ENCODE peak calls at places on chromosome 2, in nine cellular contexts. R is activated naive CD4-positive, alpha-beta T cell treated with Interleukin-2 at 50 U/mL for 16 hours; K is heart left ventricle; X is D341Med; I is stimulated activated naive B cell treated with anti-CD40 and anti-IgM and Interleukin-4, amounts not matched to agents 10 μg/mL and 1 μg/mL and 100 μg/mL, for 72 hours; O is mesenteric fat pad; W is pons; P is astrocyte; C is AG09309. T is an unnamed sample.

GRCh38 chr2:79040967-79041582 is 15.6 kb downstream of the REG3G start:
- DNase-seq in R (no peak), K (no peak), X (peak; percentile 45), I (no peak), O (no peak), W (peak; percentile 27), P (no peak), C (no peak), T (peak; percentile 50)

GRCh38 chr2:69196327-69197117 is 183.5 kb downstream of the ANTXR1 start:
- DNase-seq in R (no peak), K (no peak), X (no peak), I (no peak), O (no peak), W (no peak), P (peak; percentile 88), C (peak; percentile 93), T (peak; percentile 47)

GRCh38 chr2:217901826-217902225 is 101.0 kb downstream of the TNS1 start:
- DNase-seq in R (no peak), K (peak; percentile 65), X (no peak), I (no peak), O (no peak), W (no peak), P (peak; percentile 83), C (peak; percentile 38), T (no peak)

GRCh38 chr2:133780099-133780996 is 212.1 kb upstream of the NCKAP5 start:
- DNase-seq in R (no peak), K (peak; percentile 45), X (peak; percentile 55), I (peak; percentile 3), O (no peak), W (peak; percentile 91), P (peak; percentile 65), C (peak; percentile 58), T (peak; percentile 65)

GRCh38 chr2:109482371-109482841 is 131.4 kb downstream of the SEPTIN10 start:
- DNase-seq in R (no peak), K (peak; percentile 38), X (no peak), I (no peak), O (no peak), W (no peak), P (no peak), C (no peak), T (no peak)

GRCh38 chr2:42944744-42945415 is 152.5 kb upstream of the HAAO start:
- DNase-seq in R (no peak), K (no peak), X (no peak), I (no peak), O (no peak), W (no peak), P (no peak), C (no peak), T (peak; percentile 30)

GRCh38 chr2:197377670-197378069 is 57.2 kb downstream of the SF3B1 start:
- DNase-seq in R (no peak), K (no peak), X (no peak), I (no peak), O (no peak), W (no peak), P (no peak), C (no peak), T (no peak)

GRCh38 chr2:226874749-226875148 is 38.9 kb downstream of the RHBDD1 start:
- DNase-seq in R (no peak), K (no peak), X (no peak), I (no peak), O (no peak), W (peak; percentile 70), P (no peak), C (no peak), T (no peak)

GRCh38 chr2:215851091-215851490 is 162.3 kb downstream of the MREG start:
- DNase-seq in R (no peak), K (no peak), X (no peak), I (no peak), O (no peak), W (no peak), P (peak; percentile 64), C (no peak), T (no peak)

GRCh38 chr2:186060744-186061143 is 322.1 kb downstream of the FSIP2 start:
- DNase-seq in R (no peak), K (no peak), X (no peak), I (no peak), O (no peak), W (no peak), P (no peak), C (no peak), T (no peak)

GRCh38 chr2:71496156-71496770 is 42.9 kb downstream of the DYSF start:
- DNase-seq in R (no peak), K (no peak), X (no peak), I (no peak), O (peak; percentile 73), W (no peak), P (no peak), C (no peak), T (no peak)

GRCh38 chr2:10382313-10383061 is 65.6 kb downstream of the ODC1 start:
- DNase-seq in R (peak; percentile 21), K (peak; percentile 56), X (no peak), I (peak; percentile 43), O (no peak), W (peak; percentile 19), P (no peak), C (no peak), T (peak; percentile 93)

GRCh38 chr2:104863585-104864279 is 9.8 kb downstream of the POU3F3 start:
- DNase-seq in R (no peak), K (no peak), X (no peak), I (no peak), O (no peak), W (peak; percentile 32), P (no peak), C (no peak), T (no peak)

GRCh38 chr2:176643711-176644110 is 374.5 kb downstream of the MTX2 start:
- DNase-seq in R (no peak), K (no peak), X (no peak), I (no peak), O (no peak), W (no peak), P (peak; percentile 36), C (no peak), T (peak; percentile 93)

GRCh38 chr2:55365303-55365702 is 54.4 kb downstream of the CCDC88A start:
- DNase-seq in R (no peak), K (no peak), X (no peak), I (no peak), O (no peak), W (peak; percentile 68), P (peak; percentile 20), C (no peak), T (no peak)

GRCh38 chr2:1777156-1777555 is 32.8 kb upstream of the PXDN start:
- DNase-seq in R (no peak), K (no peak), X (no peak), I (no peak), O (peak; percentile 35), W (no peak), P (no peak), C (no peak), T (no peak)

GRCh38 chr2:50221106-50221505 is 810.8 kb downstream of the NRXN1 start:
- DNase-seq in R (no peak), K (no peak), X (no peak), I (no peak), O (no peak), W (no peak), P (no peak), C (no peak), T (no peak)

GRCh38 chr2:121804340-121804739 is 48.9 kb downstream of the TSN start:
- DNase-seq in R (no peak), K (no peak), X (no peak), I (peak; percentile 20), O (no peak), W (no peak), P (peak; percentile 31), C (no peak), T (peak; percentile 95)

GRCh38 chr2:32946314-32947075 is at the start of gene LTBP1:
- DNase-seq in R (peak; percentile 61), K (peak; percentile 92), X (peak; percentile 84), I (peak; percentile 33), O (no peak), W (peak; percentile 59), P (peak; percentile 69), C (no peak), T (peak; percentile 80)

GRCh38 chr2:72920317-72921087 is 3.2 kb downstream of the EMX1 start:
- DNase-seq in R (peak; percentile 46), K (no peak), X (peak; percentile 66), I (peak; percentile 36), O (peak; percentile 79), W (no peak), P (peak; percentile 23), C (no peak), T (peak; percentile 52)

GRCh38 chr2:120438301-120439066 is 92.5 kb downstream of the INHBB start:
- DNase-seq in R (no peak), K (no peak), X (no peak), I (no peak), O (peak; percentile 78), W (no peak), P (no peak), C (no peak), T (no peak)

T was measured in DMS53.